ENCODE peak calls at places on chromosomes 6 and 20, in ten cellular contexts. L, O, F, G, D, R, E, N, T and Z are unnamed samples.

GRCh38 chr6:45930419-45931059 is 85.1 kb downstream of the CLIC5 start:
- DNase-seq in L (peak), O (peak), F (no peak), G (peak), D (peak), R (peak), E (peak), N (peak), T (peak), Z (peak)

GRCh38 chr6:31687860-31688693 is 7.2 kb upstream of the LY6G5C start:
- DNase-seq in L (no peak), O (no peak), F (no peak), G (no peak), D (no peak), R (no peak), E (no peak), N (no peak), T (no peak), Z (no peak)

GRCh38 chr20:36893801-36894200 is 17.9 kb downstream of the TLDC2 start:
- DNase-seq in L (no peak), O (no peak), F (no peak), G (no peak), D (no peak), R (no peak), E (no peak), N (no peak), T (no peak), Z (no peak)

GRCh38 chr6:57283096-57283495 is 34.3 kb upstream of the PRIM2 start:
- DNase-seq in L (no peak), O (no peak), F (no peak), G (no peak), D (no peak), R (no peak), E (no peak), N (no peak), T (no peak), Z (no peak)

GRCh38 chr20:56793916-56794315 is 164.8 kb downstream of the TFAP2C start:
- DNase-seq in L (no peak), O (no peak), F (no peak), G (no peak), D (no peak), R (no peak), E (no peak), N (no peak), T (no peak), Z (no peak)

GRCh38 chr20:57396638-57397003 is 5.4 kb downstream of the RBM38 start:
- DNase-seq in L (no peak), O (no peak), F (no peak), G (no peak), D (no peak), R (no peak), E (no peak), N (no peak), T (no peak), Z (no peak)

GRCh38 chr6:134604014-134604676 is 286.2 kb upstream of the SGK1 start:
- DNase-seq in L (no peak), O (no peak), F (no peak), G (no peak), D (no peak), R (no peak), E (no peak), N (no peak), T (no peak), Z (no peak)

GRCh38 chr6:111382476-111383294 is 100.3 kb downstream of the REV3L start:
- DNase-seq in L (no peak), O (peak), F (no peak), G (no peak), D (no peak), R (no peak), E (no peak), N (no peak), T (peak), Z (no peak)

GRCh38 chr6:169556758-169557505 is 144.9 kb downstream of the WDR27 start:
- DNase-seq in L (no peak), O (no peak), F (no peak), G (peak), D (no peak), R (no peak), E (no peak), N (peak), T (no peak), Z (no peak)

GRCh38 chr6:139695361-139695760 is 320.9 kb upstream of the CITED2 start:
- DNase-seq in L (no peak), O (no peak), F (no peak), G (no peak), D (no peak), R (no peak), E (no peak), N (no peak), T (no peak), Z (no peak)

GRCh38 chr20:4067600-4068261 is 52.4 kb upstream of the RNF24 start:
- DNase-seq in L (no peak), O (no peak), F (no peak), G (no peak), D (no peak), R (no peak), E (no peak), N (no peak), T (no peak), Z (no peak)

GRCh38 chr20:51460163-51460562 is 82.4 kb downstream of the NFATC2 start:
- DNase-seq in L (no peak), O (no peak), F (no peak), G (no peak), D (no peak), R (no peak), E (no peak), N (no peak), T (no peak), Z (no peak)

GRCh38 chr20:4192378-4193048 is 177.2 kb upstream of the RNF24 start:
- DNase-seq in L (no peak), O (no peak), F (no peak), G (no peak), D (no peak), R (no peak), E (no peak), N (no peak), T (no peak), Z (no peak)

GRCh38 chr20:12941025-12941424 is 67.7 kb upstream of the SPTLC3 start:
- DNase-seq in L (no peak), O (no peak), F (no peak), G (no peak), D (no peak), R (no peak), E (no peak), N (no peak), T (no peak), Z (no peak)

GRCh38 chr6:110756817-110757216 is 58.5 kb downstream of the CDK19 start:
- DNase-seq in L (no peak), O (no peak), F (no peak), G (no peak), D (no peak), R (no peak), E (no peak), N (no peak), T (no peak), Z (no peak)

GRCh38 chr6:159953091-159953581 is 15.7 kb upstream of the IGF2R start:
- DNase-seq in L (no peak), O (peak), F (no peak), G (no peak), D (no peak), R (no peak), E (peak), N (no peak), T (no peak), Z (no peak)

GRCh38 chr20:38875170-38875993 is 50.8 kb upstream of the FAM83D start:
- DNase-seq in L (no peak), O (no peak), F (peak), G (peak), D (no peak), R (peak), E (no peak), N (peak), T (peak), Z (peak)

GRCh38 chr6:152136449-152136825 is 329.0 kb downstream of the ESR1 start:
- DNase-seq in L (no peak), O (no peak), F (no peak), G (no peak), D (no peak), R (no peak), E (no peak), N (no peak), T (no peak), Z (no peak)

GRCh38 chr20:6908673-6909072 is 141.2 kb downstream of the BMP2 start:
- DNase-seq in L (no peak), O (no peak), F (no peak), G (no peak), D (peak), R (no peak), E (no peak), N (no peak), T (no peak), Z (no peak)

GRCh38 chr6:27049863-27050781 is 197.4 kb upstream of the PRSS16 start:
- DNase-seq in L (no peak), O (no peak), F (no peak), G (no peak), D (peak), R (no peak), E (no peak), N (no peak), T (no peak), Z (no peak)

GRCh38 chr6:104539173-104539572 is 320.5 kb downstream of the HACE1 start:
- DNase-seq in L (no peak), O (no peak), F (no peak), G (no peak), D (no peak), R (no peak), E (no peak), N (no peak), T (no peak), Z (no peak)

GRCh38 chr20:2697768-2698167 is 5.2 kb downstream of the EBF4 start:
- DNase-seq in L (peak), O (no peak), F (no peak), G (no peak), D (no peak), R (no peak), E (peak), N (no peak), T (no peak), Z (no peak)

GRCh38 chr20:31746068-31746878 is 7.2 kb downstream of the TPX2 start:
- DNase-seq in L (no peak), O (no peak), F (no peak), G (no peak), D (no peak), R (no peak), E (no peak), N (no peak), T (no peak), Z (no peak)

GRCh38 chr6:135116566-135116965 is 61.9 kb upstream of the HBS1L start:
- DNase-seq in L (no peak), O (no peak), F (no peak), G (no peak), D (no peak), R (no peak), E (no peak), N (no peak), T (no peak), Z (no peak)

GRCh38 chr6:146358341-146359046 is 185.1 kb upstream of the RAB32 start:
- DNase-seq in L (no peak), O (no peak), F (no peak), G (no peak), D (no peak), R (no peak), E (no peak), N (no peak), T (no peak), Z (no peak)

GRCh38 chr20:39109933-39110818 is 148.0 kb downstream of the DHX35 start:
- DNase-seq in L (no peak), O (no peak), F (no peak), G (no peak), D (peak), R (no peak), E (no peak), N (no peak), T (no peak), Z (no peak)

GRCh38 chr20:63520939-63521601 is 505 bp downstream of the PPDPF start:
- DNase-seq in L (peak), O (peak), F (peak), G (peak), D (peak), R (peak), E (peak), N (peak), T (peak), Z (peak)